ENCODE peak calls at places on chromosomes 2 and 18, in eight cellular contexts. J, T, B, H, K, G, I and Y are unnamed samples.

GRCh38 chr2:203887680-203888079 is 20.1 kb downstream of the CTLA4 start:
- DNase-seq in J (no peak), T (no peak), B (no peak), H (no peak), K (no peak), G (no peak), I (no peak), Y (no peak)

GRCh38 chr2:174009488-174010223 is 44.5 kb upstream of the SP3 start:
- DNase-seq in J (peak), T (no peak), B (no peak), H (no peak), K (no peak), G (peak), I (no peak), Y (no peak)

GRCh38 chr2:181354626-181355025 is 102.6 kb upstream of the ITGA4 start:
- DNase-seq in J (peak), T (no peak), B (no peak), H (no peak), K (no peak), G (peak), I (no peak), Y (no peak)

GRCh38 chr2:135662088-135662487 is 79.6 kb upstream of the UBXN4 start:
- DNase-seq in J (peak), T (no peak), B (no peak), H (no peak), K (no peak), G (peak), I (no peak), Y (no peak)

GRCh38 chr2:206068207-206068606 is 17.8 kb downstream of the INO80D start:
- DNase-seq in J (no peak), T (no peak), B (no peak), H (no peak), K (no peak), G (no peak), I (no peak), Y (no peak)

GRCh38 chr2:233448220-233448559 is 93.9 kb downstream of the DGKD start:
- DNase-seq in J (no peak), T (no peak), B (no peak), H (no peak), K (peak), G (peak), I (no peak), Y (no peak)

GRCh38 chr18:56727399-56727798 is 76.2 kb downstream of the WDR7 start:
- DNase-seq in J (no peak), T (no peak), B (no peak), H (no peak), K (no peak), G (no peak), I (no peak), Y (peak)

GRCh38 chr2:48183991-48184390 is 277.7 kb upstream of the FBXO11 start:
- DNase-seq in J (no peak), T (no peak), B (no peak), H (no peak), K (no peak), G (no peak), I (no peak), Y (no peak)

GRCh38 chr2:122001441-122001874 is 246.0 kb downstream of the TSN start:
- DNase-seq in J (no peak), T (no peak), B (no peak), H (no peak), K (no peak), G (peak), I (no peak), Y (no peak)